ENCODE peak calls at places on chromosomes 16 and 17, in six cellular contexts. One of them, this sample, is unnamed.

GRCh38 chr16:78028018-78028417 is 5.7 kb downstream of the CLEC3A start:
- DNase-seq in K562: no peak
- DNase-seq in SK-N-SH: no peak
- DNase-seq in H1: no peak
- DNase-seq in HepG2: no peak
- DNase-seq in T47D: no peak
- DNase-seq in this sample: no peak

GRCh38 chr16:82016268-82016667 is 5.0 kb upstream of the SDR42E1 start:
- DNase-seq in T47D: peak
- DNase-seq in SK-N-SH: peak
- DNase-seq in HepG2: no peak
- DNase-seq in K562: peak
- DNase-seq in H1: no peak
- DNase-seq in this sample: peak

GRCh38 chr17:20965492-20965891 is 77.3 kb downstream of the USP22 start:
- DNase-seq in HepG2: peak
- DNase-seq in K562: no peak
- DNase-seq in SK-N-SH: no peak
- DNase-seq in T47D: peak
- DNase-seq in H1: no peak
- DNase-seq in this sample: no peak

GRCh38 chr16:30977502-30977901 is 7.5 kb upstream of the HSD3B7 start:
- DNase-seq in HepG2: no peak
- DNase-seq in SK-N-SH: peak
- DNase-seq in T47D: no peak
- DNase-seq in H1: peak
- DNase-seq in K562: peak
- DNase-seq in this sample: no peak

GRCh38 chr17:27339836-27340550 is 46.1 kb downstream of the WSB1 start:
- DNase-seq in SK-N-SH: no peak
- DNase-seq in K562: peak
- DNase-seq in H1: no peak
- DNase-seq in HepG2: peak
- DNase-seq in T47D: no peak
- DNase-seq in this sample: peak

GRCh38 chr16:56115817-56116576 is 75.3 kb upstream of the GNAO1 start:
- DNase-seq in SK-N-SH: no peak
- DNase-seq in K562: no peak
- DNase-seq in H1: no peak
- DNase-seq in HepG2: no peak
- DNase-seq in T47D: no peak
- DNase-seq in this sample: no peak

GRCh38 chr17:64920419-64921172 is 1.3 kb upstream of the LRRC37A3 start:
- DNase-seq in SK-N-SH: no peak
- DNase-seq in T47D: no peak
- DNase-seq in K562: no peak
- DNase-seq in HepG2: peak
- DNase-seq in H1: no peak
- DNase-seq in this sample: no peak

GRCh38 chr16:85935391-85935956 is 36.5 kb downstream of the IRF8 start:
- DNase-seq in H1: no peak
- DNase-seq in T47D: no peak
- DNase-seq in HepG2: no peak
- DNase-seq in SK-N-SH: no peak
- DNase-seq in K562: no peak
- DNase-seq in this sample: no peak

GRCh38 chr17:53462393-53462811 is 360.3 kb upstream of the KIF2B start:
- DNase-seq in T47D: no peak
- DNase-seq in HepG2: no peak
- DNase-seq in SK-N-SH: peak
- DNase-seq in K562: no peak
- DNase-seq in H1: no peak
- DNase-seq in this sample: no peak

GRCh38 chr17:14308965-14309879 is 8.3 kb downstream of the HS3ST3B1 start:
- DNase-seq in K562: peak
- DNase-seq in T47D: no peak
- DNase-seq in SK-N-SH: peak
- DNase-seq in H1: peak
- DNase-seq in HepG2: peak
- DNase-seq in this sample: no peak

GRCh38 chr17:31596382-31597323 is 205.2 kb downstream of the RAB11FIP4 start:
- DNase-seq in HepG2: peak
- DNase-seq in T47D: no peak
- DNase-seq in K562: no peak
- DNase-seq in SK-N-SH: no peak
- DNase-seq in H1: no peak
- DNase-seq in this sample: peak

GRCh38 chr16:49003992-49004391 is 277.6 kb downstream of the CBLN1 start:
- DNase-seq in H1: no peak
- DNase-seq in T47D: no peak
- DNase-seq in SK-N-SH: peak
- DNase-seq in K562: no peak
- DNase-seq in HepG2: no peak
- DNase-seq in this sample: no peak

GRCh38 chr17:15405016-15405415 is 62.4 kb downstream of the CDRT4 start:
- DNase-seq in SK-N-SH: no peak
- DNase-seq in T47D: no peak
- DNase-seq in K562: no peak
- DNase-seq in H1: no peak
- DNase-seq in HepG2: no peak
- DNase-seq in this sample: no peak

GRCh38 chr17:36921131-36921851 is 16.0 kb upstream of the LHX1 start:
- DNase-seq in T47D: no peak
- DNase-seq in HepG2: peak
- DNase-seq in SK-N-SH: no peak
- DNase-seq in K562: no peak
- DNase-seq in H1: peak
- DNase-seq in this sample: peak

GRCh38 chr17:3885271-3885670 is 7.6 kb downstream of the CAMKK1 start:
- DNase-seq in SK-N-SH: no peak
- DNase-seq in HepG2: no peak
- DNase-seq in T47D: no peak
- DNase-seq in K562: no peak
- DNase-seq in H1: no peak
- DNase-seq in this sample: no peak

GRCh38 chr17:20009302-20010098 is at the start of gene SPECC1:
- DNase-seq in H1: peak
- DNase-seq in HepG2: peak
- DNase-seq in SK-N-SH: peak
- DNase-seq in T47D: peak
- DNase-seq in K562: peak
- DNase-seq in this sample: peak

GRCh38 chr16:333406-334094 is 19.0 kb downstream of the AXIN1 start:
- DNase-seq in K562: no peak
- DNase-seq in SK-N-SH: no peak
- DNase-seq in H1: no peak
- DNase-seq in HepG2: no peak
- DNase-seq in T47D: no peak
- DNase-seq in this sample: no peak

GRCh38 chr17:5468075-5468473 is 708 bp downstream of the DHX33 start:
- DNase-seq in HepG2: no peak
- DNase-seq in H1: no peak
- DNase-seq in SK-N-SH: peak
- DNase-seq in K562: peak
- DNase-seq in T47D: no peak
- DNase-seq in this sample: no peak

GRCh38 chr16:27319257-27319965 is 5.6 kb downstream of the IL4R start:
- DNase-seq in SK-N-SH: no peak
- DNase-seq in H1: no peak
- DNase-seq in K562: no peak
- DNase-seq in HepG2: no peak
- DNase-seq in T47D: no peak
- DNase-seq in this sample: no peak

GRCh38 chr16:85227924-85228462 is 115.7 kb upstream of the CIBAR2 start:
- DNase-seq in H1: no peak
- DNase-seq in SK-N-SH: peak
- DNase-seq in HepG2: no peak
- DNase-seq in T47D: no peak
- DNase-seq in K562: peak
- DNase-seq in this sample: no peak

GRCh38 chr17:6005939-6006338 is 64.2 kb upstream of the WSCD1 start:
- DNase-seq in HepG2: no peak
- DNase-seq in T47D: no peak
- DNase-seq in H1: no peak
- DNase-seq in K562: no peak
- DNase-seq in SK-N-SH: no peak
- DNase-seq in this sample: no peak

GRCh38 chr17:32349503-32349853 is 479 bp upstream of the ZNF207 start:
- DNase-seq in HepG2: no peak
- DNase-seq in H1: no peak
- DNase-seq in SK-N-SH: peak
- DNase-seq in T47D: no peak
- DNase-seq in K562: no peak
- DNase-seq in this sample: no peak

GRCh38 chr16:54655171-54655590 is 275.5 kb upstream of the IRX5 start:
- DNase-seq in T47D: no peak
- DNase-seq in H1: peak
- DNase-seq in HepG2: no peak
- DNase-seq in K562: no peak
- DNase-seq in SK-N-SH: no peak
- DNase-seq in this sample: no peak

GRCh38 chr17:68733241-68734176 is 132.3 kb upstream of the FAM20A start:
- DNase-seq in K562: no peak
- DNase-seq in T47D: no peak
- DNase-seq in H1: no peak
- DNase-seq in SK-N-SH: no peak
- DNase-seq in HepG2: peak
- DNase-seq in this sample: no peak

DNA sequence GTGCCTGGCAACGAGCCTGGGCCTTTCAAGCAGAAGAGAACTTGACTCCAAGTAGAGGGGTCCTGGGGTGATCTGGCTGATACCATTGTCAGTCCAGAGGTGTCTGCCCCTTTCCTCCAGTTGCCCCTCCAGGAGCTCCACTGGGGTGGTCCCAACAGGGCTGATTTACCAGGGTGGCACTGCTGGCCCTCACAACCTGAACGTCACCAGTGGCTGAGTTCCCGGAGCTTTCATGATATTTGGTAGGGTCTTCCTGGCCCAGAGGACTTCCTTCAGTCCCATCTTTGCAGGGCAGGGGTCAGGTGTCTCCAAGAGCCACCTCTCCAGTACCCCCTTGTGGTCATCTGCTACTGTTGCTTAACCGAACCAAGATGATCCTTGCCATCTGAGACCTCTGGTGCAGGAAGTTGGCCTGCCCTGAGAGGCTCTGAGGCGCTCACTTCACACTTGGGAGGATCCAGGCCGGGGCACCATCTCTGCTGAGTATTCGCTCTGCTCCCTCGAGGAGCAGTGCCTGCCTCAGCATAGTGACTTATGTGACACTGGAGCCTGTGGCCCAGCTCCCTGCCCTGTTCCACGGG is 3.5 kb downstream of the LIMD2 start:
- DNase-seq in SK-N-SH: peak
- DNase-seq in HepG2: peak
- DNase-seq in K562: peak
- DNase-seq in H1: peak
- DNase-seq in T47D: peak
- DNase-seq in this sample: peak
- TF ChIP-seq JUND in SK-N-SH: no peak
- TF ChIP-seq JUND in HepG2: no peak
- TF ChIP-seq JUND in K562: no peak
- TF ChIP-seq JUND in H1: no peak
- TF ChIP-seq JUND in T47D: no peak
- TF ChIP-seq JUND in this sample: no peak

GRCh38 chr17:17021194-17021863 is 20.9 kb upstream of the MPRIP start:
- DNase-seq in HepG2: peak
- DNase-seq in K562: peak
- DNase-seq in H1: no peak
- DNase-seq in T47D: no peak
- DNase-seq in SK-N-SH: no peak
- DNase-seq in this sample: no peak
- TF ChIP-seq JUND in HepG2: no peak
- TF ChIP-seq JUND in K562: no peak
- TF ChIP-seq JUND in H1: no peak
- TF ChIP-seq JUND in T47D: no peak
- TF ChIP-seq JUND in SK-N-SH: no peak
- TF ChIP-seq JUND in this sample: no peak

GRCh38 chr17:57305918-57306317 is 49.6 kb downstream of the MSI2 start:
- DNase-seq in SK-N-SH: no peak
- DNase-seq in H1: no peak
- DNase-seq in T47D: peak
- DNase-seq in HepG2: no peak
- DNase-seq in K562: no peak
- DNase-seq in this sample: no peak
- TF ChIP-seq JUND in SK-N-SH: no peak
- TF ChIP-seq JUND in H1: no peak
- TF ChIP-seq JUND in T47D: no peak
- TF ChIP-seq JUND in HepG2: no peak
- TF ChIP-seq JUND in K562: no peak
- TF ChIP-seq JUND in this sample: no peak

DNA sequence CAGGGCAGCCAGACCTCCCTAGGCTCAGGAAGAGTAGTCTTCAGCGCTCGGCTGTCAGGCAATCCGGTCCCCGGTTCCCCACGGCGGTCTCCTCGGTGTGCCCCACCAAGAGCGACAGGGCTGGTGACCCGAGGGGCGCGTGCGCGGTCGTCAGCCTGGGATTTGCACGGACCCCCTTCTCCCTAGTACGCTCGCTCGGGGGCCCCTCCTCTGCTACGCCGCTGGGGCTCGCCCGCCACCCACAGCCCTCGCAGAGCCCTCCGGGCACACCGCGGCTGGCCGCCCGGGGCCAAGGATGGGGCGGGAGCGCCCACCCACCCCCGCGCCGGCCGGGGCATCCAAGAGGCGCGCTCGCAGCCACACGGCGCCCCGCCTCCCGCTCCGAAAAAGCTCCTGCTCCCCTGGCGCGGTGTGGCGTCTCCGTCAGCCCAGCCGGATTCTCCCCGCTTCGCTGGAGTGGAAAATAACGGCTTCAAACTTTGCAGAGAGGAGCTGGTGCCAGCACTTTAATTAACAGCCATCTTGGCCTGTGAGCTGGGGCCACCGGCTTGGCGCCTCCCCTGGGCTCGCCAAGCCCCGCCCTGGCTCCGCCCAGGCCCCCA is 2.1 kb upstream of the C1QL1 start:
- DNase-seq in K562: no peak
- DNase-seq in H1: peak
- DNase-seq in T47D: peak
- DNase-seq in HepG2: no peak
- DNase-seq in SK-N-SH: peak
- DNase-seq in this sample: no peak
- TF ChIP-seq JUND in K562: no peak
- TF ChIP-seq JUND in H1: no peak
- TF ChIP-seq JUND in T47D: no peak
- TF ChIP-seq JUND in HepG2: no peak
- TF ChIP-seq JUND in SK-N-SH: no peak
- TF ChIP-seq JUND in this sample: no peak

GRCh38 chr16:87276926-87277325 is 40.3 kb downstream of the C16orf95 start:
- DNase-seq in HepG2: no peak
- DNase-seq in SK-N-SH: no peak
- DNase-seq in K562: no peak
- DNase-seq in H1: no peak
- DNase-seq in T47D: no peak
- DNase-seq in this sample: no peak
- TF ChIP-seq JUND in HepG2: no peak
- TF ChIP-seq JUND in SK-N-SH: no peak
- TF ChIP-seq JUND in K562: no peak
- TF ChIP-seq JUND in H1: no peak
- TF ChIP-seq JUND in T47D: no peak
- TF ChIP-seq JUND in this sample: no peak

GRCh38 chr17:63542942-63543821 is 7.1 kb upstream of the DCAF7 start:
- DNase-seq in HepG2: no peak
- DNase-seq in T47D: no peak
- DNase-seq in H1: no peak
- DNase-seq in SK-N-SH: peak
- DNase-seq in K562: no peak
- DNase-seq in this sample: no peak
- TF ChIP-seq JUND in HepG2: no peak
- TF ChIP-seq JUND in T47D: no peak
- TF ChIP-seq JUND in H1: no peak
- TF ChIP-seq JUND in SK-N-SH: no peak
- TF ChIP-seq JUND in K562: no peak
- TF ChIP-seq JUND in this sample: no peak

This sample was measured in HCT116.